ENCODE peak calls at places on chromosomes 1 and 21, in ten cellular contexts. P, D, L, V, T, N, C, F, Y and K are unnamed samples.

GRCh38 chr1:32754282-32755097 is 51.9 kb upstream of the SYNC start:
- DNase-seq in P (no peak), D (peak; percentile 52), L (no peak), V (peak; percentile 35), T (peak; percentile 38), N (peak; percentile 15), C (no peak), F (peak; percentile 79), Y (peak; percentile 82), K (no peak)

GRCh38 chr1:156122086-156122485 is 7.6 kb downstream of the LMNA start:
- DNase-seq in P (no peak), D (no peak), L (no peak), V (no peak), T (no peak), N (no peak), C (no peak), F (no peak), Y (no peak), K (no peak)

GRCh38 chr21:33686386-33686785 is 44.1 kb downstream of the ITSN1 start:
- DNase-seq in P (no peak), D (no peak), L (no peak), V (no peak), T (no peak), N (no peak), C (no peak), F (no peak), Y (no peak), K (no peak)

GRCh38 chr1:71490432-71490831 is 409.6 kb upstream of the ZRANB2 start:
- DNase-seq in P (no peak), D (no peak), L (peak; percentile 31), V (no peak), T (no peak), N (no peak), C (no peak), F (no peak), Y (no peak), K (no peak)

GRCh38 chr1:37940299-37940947 is 6.4 kb downstream of the INPP5B start:
- DNase-seq in P (no peak), D (no peak), L (no peak), V (no peak), T (no peak), N (no peak), C (no peak), F (peak; percentile 68), Y (no peak), K (no peak)

GRCh38 chr1:44108241-44108640 is 10.4 kb upstream of the KLF17 start:
- DNase-seq in P (no peak), D (no peak), L (peak; percentile 77), V (no peak), T (no peak), N (no peak), C (no peak), F (no peak), Y (no peak), K (peak; percentile 4)

GRCh38 chr1:25575191-25575590 is 31.8 kb downstream of the LDLRAP1 start:
- DNase-seq in P (no peak), D (no peak), L (no peak), V (no peak), T (no peak), N (no peak), C (no peak), F (no peak), Y (no peak), K (no peak)

GRCh38 chr1:214558002-214558770 is 6.8 kb upstream of the PTPN14 start:
- DNase-seq in P (no peak), D (no peak), L (peak; percentile 94), V (no peak), T (no peak), N (no peak), C (no peak), F (no peak), Y (no peak), K (no peak)

GRCh38 chr1:68378296-68379084 is 71.3 kb downstream of the RPE65 start:
- DNase-seq in P (no peak), D (no peak), L (peak; percentile 77), V (no peak), T (no peak), N (no peak), C (no peak), F (no peak), Y (no peak), K (no peak)